ENCODE peak calls at places on chromosomes 11 and 22, in eight cellular contexts. C is IMR-90, B is tibial nerve, L is gastrocnemius medialis, S is right atrium auricular region, V is ovary, T is psoas muscle, D is lower lobe of right lung. Q is an unnamed sample.

GRCh38 chr11:11075515-11076171 is 217.8 kb upstream of the ZBED5 start:
- DNase-seq in B (no peak), L (no peak), D (no peak), S (no peak), C (no peak), T (no peak), V (no peak), Q (no peak)

GRCh38 chr22:20565079-20565734 is 57.8 kb downstream of the MED15 start:
- DNase-seq in S (no peak), C (peak; percentile 84), D (no peak), L (peak; percentile 2), V (peak; percentile 12), T (no peak), B (no peak), Q (no peak)

GRCh38 chr22:44698531-44699421 is 3.2 kb upstream of the PRR5 start:
- DNase-seq in C (peak; percentile 94), L (no peak), D (no peak), B (peak; percentile 26), S (peak; percentile 69), V (peak; percentile 49), T (no peak), Q (no peak)

GRCh38 chr11:16252373-16252772 is 104.0 kb downstream of the SOX6 start:
- DNase-seq in L (no peak), S (no peak), C (peak; percentile 23), B (no peak), T (no peak), V (no peak), D (no peak), Q (no peak)

GRCh38 chr11:101915811-101916291 is 471 bp downstream of the ANGPTL5 start:
- DNase-seq in T (no peak), D (no peak), B (no peak), C (peak; percentile 36), L (no peak), V (no peak), S (no peak), Q (no peak)

GRCh38 chr11:126115253-126115540 is 52.5 kb upstream of the CDON start:
- DNase-seq in T (peak; percentile 57), D (peak; percentile 78), C (no peak), L (peak; percentile 82), V (peak; percentile 69), B (peak; percentile 27), S (no peak), Q (peak; percentile 72)

GRCh38 chr11:65588199-65589054 is 7.2 kb downstream of the KCNK7 start:
- DNase-seq in C (peak; percentile 32), S (no peak), D (peak; percentile 79), T (peak; percentile 75), L (peak; percentile 92), V (no peak), B (no peak), Q (peak; percentile 87)

GRCh38 chr11:19769820-19770219 is 57.2 kb downstream of the NAV2 start:
- DNase-seq in T (no peak), V (no peak), D (no peak), S (no peak), B (no peak), C (peak; percentile 66), L (no peak), Q (no peak)

GRCh38 chr11:82826526-82826925 is 73.7 kb downstream of the PRCP start:
- DNase-seq in V (no peak), C (no peak), S (no peak), D (no peak), L (no peak), B (no peak), T (no peak), Q (no peak)

GRCh38 chr11:29272019-29272654 is 744.7 kb downstream of the KCNA4 start:
- DNase-seq in S (no peak), T (no peak), D (no peak), B (no peak), L (no peak), C (peak; percentile 55), V (no peak), Q (no peak)

GRCh38 chr11:106398396-106399074 is 321.1 kb downstream of the AASDHPPT start:
- DNase-seq in L (no peak), S (no peak), V (no peak), D (no peak), T (no peak), B (no peak), C (peak; percentile 57), Q (no peak)

GRCh38 chr22:23431337-23432072 is 148.6 kb downstream of the IGLL1 start:
- DNase-seq in C (no peak), D (no peak), B (no peak), S (no peak), L (no peak), V (no peak), T (no peak), Q (no peak)

GRCh38 chr11:102592634-102593581 is 32.2 kb downstream of the MMP20 start:
- DNase-seq in B (no peak), S (no peak), L (no peak), D (no peak), C (peak; percentile 20), T (no peak), V (no peak), Q (no peak)

GRCh38 chr11:106996691-106997090 is 21.6 kb downstream of the GUCY1A2 start:
- DNase-seq in T (no peak), B (no peak), V (no peak), L (no peak), C (no peak), D (no peak), S (no peak), Q (no peak)

GRCh38 chr11:65063532-65063931 is 5.2 kb upstream of the NAALADL1 start:
- DNase-seq in D (no peak), B (no peak), V (no peak), T (no peak), C (no peak), L (no peak), S (no peak), Q (no peak)

GRCh38 chr11:126090452-126090851 is 27.8 kb upstream of the CDON start:
- DNase-seq in C (no peak), T (no peak), L (no peak), B (no peak), S (no peak), D (no peak), V (no peak), Q (no peak)

GRCh38 chr11:8100605-8101004 is 19.6 kb downstream of the TUB start:
- DNase-seq in V (no peak), C (no peak), T (no peak), D (no peak), B (no peak), L (no peak), S (peak; percentile 23), Q (no peak)

GRCh38 chr11:128330203-128330602 is 257.2 kb downstream of the ETS1 start:
- DNase-seq in B (no peak), V (no peak), L (no peak), T (no peak), C (no peak), D (no peak), S (no peak), Q (no peak)

GRCh38 chr11:122179966-122180365 is 64.0 kb upstream of the BLID start:
- DNase-seq in S (no peak), B (no peak), C (no peak), D (no peak), L (no peak), T (no peak), V (no peak), Q (no peak)
- H3K27ac ChIP-seq in S (no peak overlapping the region), B (peak overlapping the region; percentile 83), C (peak overlapping the region; percentile 93), D (no peak overlapping the region), L (no peak overlapping the region), T (no peak overlapping the region), V (no peak overlapping the region), Q (peak overlapping the region; percentile 67)

DNA sequence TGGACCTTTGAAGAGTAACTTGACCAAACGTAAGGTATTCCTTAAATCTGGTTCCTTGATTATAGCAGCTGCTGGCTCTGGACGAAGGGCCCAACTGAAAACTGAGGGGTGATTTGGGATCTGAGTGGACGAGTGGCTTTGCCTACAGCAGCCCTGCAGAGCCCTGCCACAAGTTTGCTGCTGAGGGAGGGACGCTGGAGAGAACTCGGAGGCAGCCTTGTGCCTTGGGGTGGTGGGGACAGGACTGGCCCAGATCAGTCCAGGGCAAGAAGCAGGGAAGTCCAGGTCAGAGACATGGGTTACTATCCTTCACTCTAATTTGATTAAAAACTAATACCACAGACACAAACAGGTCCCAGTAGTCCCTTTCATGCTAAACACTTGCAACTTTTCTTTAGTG is 89.6 kb upstream of the PITPNB start:
- DNase-seq in D (no peak), S (no peak), L (no peak), C (no peak), V (no peak), B (no peak), T (no peak), Q (no peak)
- TF ChIP-seq CTCF in D (no peak), S (no peak), L (no peak), C (no peak), V (no peak), B (no peak), T (no peak), Q (no peak)

GRCh38 chr22:17518379-17518778 is 44.9 kb upstream of the SLC25A18 start:
- DNase-seq in T (no peak), L (peak; percentile 34), S (no peak), V (no peak), B (no peak), D (no peak), C (no peak), Q (no peak)
- H3K27ac ChIP-seq in T (peak overlapping the region; percentile 8), L (peak overlapping the region; percentile 32), S (no peak overlapping the region), V (no peak overlapping the region), B (no peak overlapping the region), D (no peak overlapping the region), C (no peak overlapping the region), Q (no peak overlapping the region)

GRCh38 chr11:69449320-69450063 is 32.0 kb upstream of the LINC01488 start:
- DNase-seq in S (peak; percentile 91), C (peak; percentile 47), L (peak; percentile 37), T (peak; percentile 73), D (peak; percentile 78), V (peak; percentile 36), B (no peak), Q (peak; percentile 84)
- TF ChIP-seq CTCF in S (no peak), C (no peak), L (no peak), T (no peak), D (no peak), V (no peak), B (no peak), Q (no peak)

GRCh38 chr22:35465109-35465701 is 65.3 kb downstream of the MCM5 start:
- DNase-seq in T (peak; percentile 74), D (no peak), C (no peak), L (peak; percentile 78), S (no peak), V (no peak), B (no peak), Q (no peak)
- H3K27ac ChIP-seq in T (no peak overlapping the region), D (no peak overlapping the region), C (no peak overlapping the region), L (peak overlapping the region; percentile 51), S (no peak overlapping the region), V (no peak overlapping the region), B (no peak overlapping the region), Q (no peak overlapping the region)